ENCODE peak calls at places on chromosome 21, in ten cellular contexts. One of them, this sample, is unnamed.

GRCh38 chr21:37780991-37781983 is 135.0 kb downstream of the KCNJ6 start:
- DNase-seq in upper lobe of right lung: no peak
- DNase-seq in lung: no peak
- DNase-seq in CD8-positive, alpha-beta T cell: no peak
- DNase-seq in left lung: no peak
- DNase-seq in Peyer's patch: no peak
- DNase-seq in CD8-positive, alpha-beta memory T cell: no peak
- DNase-seq in left ventricle myocardium inferior: no peak
- DNase-seq in right atrium auricular region: no peak
- DNase-seq in thoracic aorta: no peak
- DNase-seq in this sample: no peak

GRCh38 chr21:39788383-39788782 is 43.4 kb downstream of the IGSF5 start:
- DNase-seq in upper lobe of right lung: peak; percentile 89
- DNase-seq in lung: peak; percentile 89
- DNase-seq in CD8-positive, alpha-beta T cell: no peak
- DNase-seq in left lung: peak; percentile 87
- DNase-seq in Peyer's patch: no peak
- DNase-seq in CD8-positive, alpha-beta memory T cell: no peak
- DNase-seq in left ventricle myocardium inferior: peak; percentile 72
- DNase-seq in right atrium auricular region: peak; percentile 85
- DNase-seq in thoracic aorta: no peak
- DNase-seq in this sample: no peak

GRCh38 chr21:16082038-16082816 is 352.4 kb downstream of the USP25 start:
- DNase-seq in upper lobe of right lung: no peak
- DNase-seq in lung: no peak
- DNase-seq in CD8-positive, alpha-beta T cell: no peak
- DNase-seq in left lung: no peak
- DNase-seq in Peyer's patch: no peak
- DNase-seq in CD8-positive, alpha-beta memory T cell: no peak
- DNase-seq in left ventricle myocardium inferior: no peak
- DNase-seq in right atrium auricular region: no peak
- DNase-seq in thoracic aorta: no peak
- DNase-seq in this sample: no peak

GRCh38 chr21:20031807-20032206 is 966.4 kb upstream of the NCAM2 start:
- DNase-seq in upper lobe of right lung: no peak
- DNase-seq in lung: no peak
- DNase-seq in CD8-positive, alpha-beta T cell: no peak
- DNase-seq in left lung: no peak
- DNase-seq in Peyer's patch: no peak
- DNase-seq in CD8-positive, alpha-beta memory T cell: no peak
- DNase-seq in left ventricle myocardium inferior: no peak
- DNase-seq in right atrium auricular region: no peak
- DNase-seq in thoracic aorta: no peak
- DNase-seq in this sample: no peak

GRCh38 chr21:31554511-31555022 is 104.9 kb upstream of the SOD1 start:
- DNase-seq in upper lobe of right lung: peak; percentile 16
- DNase-seq in lung: no peak
- DNase-seq in CD8-positive, alpha-beta T cell: peak; percentile 15
- DNase-seq in left lung: no peak
- DNase-seq in Peyer's patch: no peak
- DNase-seq in CD8-positive, alpha-beta memory T cell: no peak
- DNase-seq in left ventricle myocardium inferior: no peak
- DNase-seq in right atrium auricular region: no peak
- DNase-seq in thoracic aorta: no peak
- DNase-seq in this sample: no peak

GRCh38 chr21:16473965-16474364 is 744.2 kb downstream of the USP25 start:
- DNase-seq in upper lobe of right lung: no peak
- DNase-seq in lung: no peak
- DNase-seq in CD8-positive, alpha-beta T cell: no peak
- DNase-seq in left lung: no peak
- DNase-seq in Peyer's patch: no peak
- DNase-seq in CD8-positive, alpha-beta memory T cell: no peak
- DNase-seq in left ventricle myocardium inferior: no peak
- DNase-seq in right atrium auricular region: no peak
- DNase-seq in thoracic aorta: no peak
- DNase-seq in this sample: no peak

GRCh38 chr21:15616864-15617574 is 112.8 kb upstream of the USP25 start:
- DNase-seq in upper lobe of right lung: no peak
- DNase-seq in lung: no peak
- DNase-seq in CD8-positive, alpha-beta T cell: no peak
- DNase-seq in left lung: no peak
- DNase-seq in Peyer's patch: no peak
- DNase-seq in CD8-positive, alpha-beta memory T cell: no peak
- DNase-seq in left ventricle myocardium inferior: no peak
- DNase-seq in right atrium auricular region: no peak
- DNase-seq in thoracic aorta: no peak
- DNase-seq in this sample: no peak

GRCh38 chr21:38386967-38387366 is 111.3 kb downstream of the ERG start:
- DNase-seq in upper lobe of right lung: no peak
- DNase-seq in lung: no peak
- DNase-seq in CD8-positive, alpha-beta T cell: no peak
- DNase-seq in left lung: peak; percentile 38
- DNase-seq in Peyer's patch: no peak
- DNase-seq in CD8-positive, alpha-beta memory T cell: no peak
- DNase-seq in left ventricle myocardium inferior: no peak
- DNase-seq in right atrium auricular region: no peak
- DNase-seq in thoracic aorta: no peak
- DNase-seq in this sample: no peak

GRCh38 chr21:34132202-34132601 is 58.8 kb downstream of the MRPS6 start:
- DNase-seq in upper lobe of right lung: no peak
- DNase-seq in lung: no peak
- DNase-seq in CD8-positive, alpha-beta T cell: no peak
- DNase-seq in left lung: no peak
- DNase-seq in Peyer's patch: no peak
- DNase-seq in CD8-positive, alpha-beta memory T cell: no peak
- DNase-seq in left ventricle myocardium inferior: no peak
- DNase-seq in right atrium auricular region: no peak
- DNase-seq in thoracic aorta: no peak
- DNase-seq in this sample: no peak

GRCh38 chr21:15029077-15029476 is 35.7 kb downstream of the NRIP1 start:
- DNase-seq in upper lobe of right lung: no peak
- DNase-seq in lung: no peak
- DNase-seq in CD8-positive, alpha-beta T cell: no peak
- DNase-seq in left lung: no peak
- DNase-seq in Peyer's patch: no peak
- DNase-seq in CD8-positive, alpha-beta memory T cell: no peak
- DNase-seq in left ventricle myocardium inferior: no peak
- DNase-seq in right atrium auricular region: no peak
- DNase-seq in thoracic aorta: no peak
- DNase-seq in this sample: no peak

GRCh38 chr21:14550200-14550599 is 4.1 kb upstream of the SAMSN1 start:
- DNase-seq in upper lobe of right lung: no peak
- DNase-seq in lung: no peak
- DNase-seq in CD8-positive, alpha-beta T cell: no peak
- DNase-seq in left lung: no peak
- DNase-seq in Peyer's patch: no peak
- DNase-seq in CD8-positive, alpha-beta memory T cell: no peak
- DNase-seq in left ventricle myocardium inferior: no peak
- DNase-seq in right atrium auricular region: no peak
- DNase-seq in thoracic aorta: no peak
- DNase-seq in this sample: no peak

DNA sequence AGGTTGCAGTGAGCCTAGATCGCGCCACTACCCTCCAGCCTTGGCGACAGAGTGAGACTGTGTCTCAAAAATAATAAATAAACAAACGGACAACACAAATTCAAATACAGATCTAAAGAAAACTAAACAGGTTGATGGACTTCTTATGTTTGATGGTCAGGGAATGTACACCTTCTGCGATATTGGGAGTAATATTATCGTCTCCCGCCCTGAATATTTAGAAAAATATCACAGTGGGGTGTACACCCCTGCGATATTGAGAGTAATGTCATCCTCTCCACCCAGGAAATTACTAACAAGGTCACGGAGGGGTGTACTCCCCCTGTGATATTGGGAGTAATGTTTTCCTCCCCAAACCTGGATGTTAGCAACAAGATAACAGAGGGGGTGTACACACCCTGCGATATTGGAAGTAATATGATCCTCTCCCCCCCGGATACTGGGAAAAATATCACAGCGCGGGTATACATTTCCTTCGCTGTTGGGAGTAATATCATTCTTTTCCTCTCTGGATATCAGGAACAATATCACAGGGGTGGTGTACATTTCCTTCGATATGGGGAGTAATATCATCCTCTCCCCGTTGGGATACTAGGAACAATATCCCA is 1.4 kb upstream of the CFAP298 start:
- DNase-seq in upper lobe of right lung: no peak
- DNase-seq in lung: no peak
- DNase-seq in CD8-positive, alpha-beta T cell: no peak
- DNase-seq in left lung: no peak
- DNase-seq in Peyer's patch: no peak
- DNase-seq in CD8-positive, alpha-beta memory T cell: no peak
- DNase-seq in left ventricle myocardium inferior: no peak
- DNase-seq in right atrium auricular region: no peak
- DNase-seq in thoracic aorta: no peak
- DNase-seq in this sample: no peak
- H3K27ac ChIP-seq in upper lobe of right lung: peak overlapping the region; percentile 96
- H3K27ac ChIP-seq in lung: peak overlapping the region; percentile 96
- H3K27ac ChIP-seq in CD8-positive, alpha-beta T cell: no peak overlapping the region
- H3K27ac ChIP-seq in left lung: peak overlapping the region; percentile 86
- H3K27ac ChIP-seq in Peyer's patch: peak overlapping the region; percentile 86
- H3K27ac ChIP-seq in CD8-positive, alpha-beta memory T cell: peak overlapping the region; percentile 97
- H3K27ac ChIP-seq in left ventricle myocardium inferior: peak overlapping the region; percentile 97
- H3K27ac ChIP-seq in right atrium auricular region: peak overlapping the region; percentile 89
- H3K27ac ChIP-seq in thoracic aorta: peak overlapping the region; percentile 85
- H3K27ac ChIP-seq in this sample: peak overlapping the region; percentile 92

GRCh38 chr21:29182674-29183073 is 52.2 kb downstream of the MAP3K7CL start:
- DNase-seq in upper lobe of right lung: no peak
- DNase-seq in lung: no peak
- DNase-seq in CD8-positive, alpha-beta T cell: no peak
- DNase-seq in left lung: no peak
- DNase-seq in Peyer's patch: no peak
- DNase-seq in CD8-positive, alpha-beta memory T cell: no peak
- DNase-seq in left ventricle myocardium inferior: no peak
- DNase-seq in right atrium auricular region: no peak
- DNase-seq in thoracic aorta: no peak
- DNase-seq in this sample: no peak

GRCh38 chr21:29184047-29184446 is 53.6 kb downstream of the MAP3K7CL start:
- DNase-seq in upper lobe of right lung: no peak
- DNase-seq in lung: no peak
- DNase-seq in CD8-positive, alpha-beta T cell: no peak
- DNase-seq in left lung: no peak
- DNase-seq in Peyer's patch: no peak
- DNase-seq in CD8-positive, alpha-beta memory T cell: no peak
- DNase-seq in left ventricle myocardium inferior: no peak
- DNase-seq in right atrium auricular region: no peak
- DNase-seq in thoracic aorta: no peak
- DNase-seq in this sample: no peak

GRCh38 chr21:29179503-29179902 is 49.1 kb downstream of the MAP3K7CL start:
- DNase-seq in upper lobe of right lung: no peak
- DNase-seq in lung: no peak
- DNase-seq in CD8-positive, alpha-beta T cell: no peak
- DNase-seq in left lung: no peak
- DNase-seq in Peyer's patch: no peak
- DNase-seq in CD8-positive, alpha-beta memory T cell: no peak
- DNase-seq in left ventricle myocardium inferior: no peak
- DNase-seq in right atrium auricular region: no peak
- DNase-seq in thoracic aorta: no peak
- DNase-seq in this sample: no peak

GRCh38 chr21:29178936-29179335 is 48.5 kb downstream of the MAP3K7CL start:
- DNase-seq in upper lobe of right lung: no peak
- DNase-seq in lung: no peak
- DNase-seq in CD8-positive, alpha-beta T cell: no peak
- DNase-seq in left lung: no peak
- DNase-seq in Peyer's patch: no peak
- DNase-seq in CD8-positive, alpha-beta memory T cell: no peak
- DNase-seq in left ventricle myocardium inferior: no peak
- DNase-seq in right atrium auricular region: no peak
- DNase-seq in thoracic aorta: no peak
- DNase-seq in this sample: no peak

GRCh38 chr21:29181799-29182470 is 51.5 kb downstream of the MAP3K7CL start:
- DNase-seq in upper lobe of right lung: no peak
- DNase-seq in lung: no peak
- DNase-seq in CD8-positive, alpha-beta T cell: no peak
- DNase-seq in left lung: no peak
- DNase-seq in Peyer's patch: no peak
- DNase-seq in CD8-positive, alpha-beta memory T cell: no peak
- DNase-seq in left ventricle myocardium inferior: no peak
- DNase-seq in right atrium auricular region: no peak
- DNase-seq in thoracic aorta: no peak
- DNase-seq in this sample: no peak
- H3K4me1 ChIP-seq in upper lobe of right lung: peaks cover 24% of the 10 kb centered on the region
- H3K4me1 ChIP-seq in lung: peaks cover 5% of the 10 kb centered on the region
- H3K4me1 ChIP-seq in CD8-positive, alpha-beta T cell: no peaks in the 10 kb centered on the region
- H3K4me1 ChIP-seq in left lung: peaks cover 6% of the 10 kb centered on the region
- H3K4me1 ChIP-seq in Peyer's patch: no peaks in the 10 kb centered on the region
- H3K4me1 ChIP-seq in CD8-positive, alpha-beta memory T cell: no peaks in the 10 kb centered on the region
- H3K4me1 ChIP-seq in left ventricle myocardium inferior: peaks cover 21% of the 10 kb centered on the region
- H3K4me1 ChIP-seq in right atrium auricular region: no peaks in the 10 kb centered on the region
- H3K4me1 ChIP-seq in thoracic aorta: peaks cover 46% of the 10 kb centered on the region
- H3K4me1 ChIP-seq in this sample: no peaks in the 10 kb centered on the region

GRCh38 chr21:35226302-35226701 is 177.2 kb upstream of the RUNX1 start:
- DNase-seq in upper lobe of right lung: no peak
- DNase-seq in lung: no peak
- DNase-seq in CD8-positive, alpha-beta T cell: no peak
- DNase-seq in left lung: no peak
- DNase-seq in Peyer's patch: no peak
- DNase-seq in CD8-positive, alpha-beta memory T cell: no peak
- DNase-seq in left ventricle myocardium inferior: no peak
- DNase-seq in right atrium auricular region: no peak
- DNase-seq in thoracic aorta: no peak
- DNase-seq in this sample: no peak
- H3K27ac ChIP-seq in upper lobe of right lung: no peak overlapping the region
- H3K27ac ChIP-seq in lung: no peak overlapping the region
- H3K27ac ChIP-seq in CD8-positive, alpha-beta T cell: peak overlapping the region; percentile 48
- H3K27ac ChIP-seq in left lung: no peak overlapping the region
- H3K27ac ChIP-seq in Peyer's patch: no peak overlapping the region
- H3K27ac ChIP-seq in CD8-positive, alpha-beta memory T cell: peak overlapping the region; percentile 5
- H3K27ac ChIP-seq in left ventricle myocardium inferior: peak overlapping the region; percentile 49
- H3K27ac ChIP-seq in right atrium auricular region: no peak overlapping the region
- H3K27ac ChIP-seq in thoracic aorta: no peak overlapping the region
- H3K27ac ChIP-seq in this sample: no peak overlapping the region

DNA sequence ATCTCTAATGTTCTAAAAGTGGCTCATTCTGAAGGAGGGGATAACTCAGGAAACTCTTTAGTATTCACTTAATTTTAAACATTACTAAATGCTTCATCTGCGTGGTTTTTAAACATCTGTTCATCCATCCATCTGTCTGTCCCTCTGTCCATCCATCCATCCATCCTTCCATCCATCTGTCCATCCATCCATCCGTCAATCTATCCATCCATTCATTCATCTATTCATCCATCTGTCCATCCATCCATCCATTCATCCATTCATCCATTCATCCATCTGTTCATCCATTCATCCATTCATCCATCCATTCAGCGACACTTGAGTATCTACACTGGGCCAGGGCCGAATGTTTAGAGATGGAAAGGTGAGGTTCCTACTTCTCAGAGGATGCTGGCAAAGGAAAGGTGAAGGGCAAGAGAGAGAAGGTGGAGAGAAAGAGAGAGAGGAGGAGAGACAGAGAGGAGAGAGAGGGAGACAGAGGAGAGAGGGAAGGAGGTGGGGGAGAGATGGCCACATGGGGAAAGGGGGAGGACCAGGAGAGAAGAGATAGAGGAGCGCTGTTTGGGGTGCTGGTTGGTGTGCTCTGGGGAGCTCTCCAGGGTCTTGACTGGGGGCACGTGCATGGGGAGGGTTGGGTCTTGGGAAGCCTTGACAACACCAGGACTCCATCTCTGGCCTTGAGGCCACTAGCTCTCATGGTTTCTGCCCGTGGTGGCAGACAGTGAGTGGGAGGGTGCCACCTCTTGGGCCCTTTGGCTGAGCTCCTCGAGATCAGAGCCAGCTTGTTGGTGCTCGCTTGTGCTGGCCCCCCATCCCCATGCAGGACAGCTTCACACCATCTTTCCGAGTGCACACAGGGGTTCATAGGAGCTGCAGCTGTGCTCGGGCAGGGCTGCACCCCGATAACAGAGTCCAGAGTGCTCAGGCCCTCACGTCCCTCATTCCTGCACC is 45.6 kb downstream of the ABCG1 start:
- DNase-seq in upper lobe of right lung: no peak
- DNase-seq in lung: no peak
- DNase-seq in CD8-positive, alpha-beta T cell: no peak
- DNase-seq in left lung: no peak
- DNase-seq in Peyer's patch: no peak
- DNase-seq in CD8-positive, alpha-beta memory T cell: no peak
- DNase-seq in left ventricle myocardium inferior: no peak
- DNase-seq in right atrium auricular region: no peak
- DNase-seq in thoracic aorta: no peak
- DNase-seq in this sample: no peak
- H3K4me1 ChIP-seq in upper lobe of right lung: peaks cover 47% of the 10 kb centered on the region
- H3K4me1 ChIP-seq in lung: peaks cover 34% of the 10 kb centered on the region
- H3K4me1 ChIP-seq in CD8-positive, alpha-beta T cell: peaks cover 28% of the 10 kb centered on the region
- H3K4me1 ChIP-seq in left lung: peaks cover 2% of the 10 kb centered on the region
- H3K4me1 ChIP-seq in Peyer's patch: peaks cover 4% of the 10 kb centered on the region
- H3K4me1 ChIP-seq in CD8-positive, alpha-beta memory T cell: peaks cover 28% of the 10 kb centered on the region
- H3K4me1 ChIP-seq in left ventricle myocardium inferior: peaks cover 56% of the 10 kb centered on the region
- H3K4me1 ChIP-seq in right atrium auricular region: no peaks in the 10 kb centered on the region
- H3K4me1 ChIP-seq in thoracic aorta: peaks cover 13% of the 10 kb centered on the region
- H3K4me1 ChIP-seq in this sample: peaks cover 27% of the 10 kb centered on the region

This sample was measured in effector memory CD4-positive, alpha-beta T cell.